ENCODE peak calls at places on chromosomes 1 and 21, in ten cellular contexts. One of them, this sample, is unnamed.

GRCh38 chr1:88036345-88036999 is 647.6 kb upstream of the PKN2 start:
- DNase-seq in EL: no peak
- DNase-seq in NCI-H1092 treated with DMSO at 0.1 percent for 48 hours: no peak
- DNase-seq in stimulated activated CD8-positive, alpha-beta memory T cell treated with anti-CD3 and anti-CD28 coated beads, Interleukin-4, amount 100 ng/mL, for 24 hours: no peak
- DNase-seq in COR-L47: no peak
- DNase-seq in astrocyte of the cerebellum: no peak
- DNase-seq in activated T-cell treated with anti-CD3 and anti-CD28 coated beads, Interleukin-2, amount 50 U/mL, for 4 hours: no peak
- DNase-seq in choroid plexus epithelial cell: no peak
- DNase-seq in NCI-H774: no peak
- DNase-seq in myocyte: no peak
- DNase-seq in this sample: no peak

GRCh38 chr1:15168479-15168878 is 14.9 kb downstream of the TMEM51 start:
- DNase-seq in EL: peak; percentile 94
- DNase-seq in NCI-H1092 treated with DMSO at 0.1 percent for 48 hours: no peak
- DNase-seq in stimulated activated CD8-positive, alpha-beta memory T cell treated with anti-CD3 and anti-CD28 coated beads, Interleukin-4, amount 100 ng/mL, for 24 hours: no peak
- DNase-seq in COR-L47: no peak
- DNase-seq in astrocyte of the cerebellum: no peak
- DNase-seq in activated T-cell treated with anti-CD3 and anti-CD28 coated beads, Interleukin-2, amount 50 U/mL, for 4 hours: no peak
- DNase-seq in choroid plexus epithelial cell: peak; percentile 97
- DNase-seq in NCI-H774: no peak
- DNase-seq in myocyte: peak; percentile 50
- DNase-seq in this sample: no peak

GRCh38 chr1:154410185-154410827 is 5.2 kb downstream of the IL6R start:
- DNase-seq in EL: no peak
- DNase-seq in NCI-H1092 treated with DMSO at 0.1 percent for 48 hours: no peak
- DNase-seq in stimulated activated CD8-positive, alpha-beta memory T cell treated with anti-CD3 and anti-CD28 coated beads, Interleukin-4, amount 100 ng/mL, for 24 hours: no peak
- DNase-seq in COR-L47: no peak
- DNase-seq in astrocyte of the cerebellum: no peak
- DNase-seq in activated T-cell treated with anti-CD3 and anti-CD28 coated beads, Interleukin-2, amount 50 U/mL, for 4 hours: no peak
- DNase-seq in choroid plexus epithelial cell: no peak
- DNase-seq in NCI-H774: no peak
- DNase-seq in myocyte: no peak
- DNase-seq in this sample: no peak

GRCh38 chr1:33867684-33868083 is 3.8 kb downstream of the HMGB4 start:
- DNase-seq in EL: no peak
- DNase-seq in NCI-H1092 treated with DMSO at 0.1 percent for 48 hours: no peak
- DNase-seq in stimulated activated CD8-positive, alpha-beta memory T cell treated with anti-CD3 and anti-CD28 coated beads, Interleukin-4, amount 100 ng/mL, for 24 hours: no peak
- DNase-seq in COR-L47: no peak
- DNase-seq in astrocyte of the cerebellum: no peak
- DNase-seq in activated T-cell treated with anti-CD3 and anti-CD28 coated beads, Interleukin-2, amount 50 U/mL, for 4 hours: no peak
- DNase-seq in choroid plexus epithelial cell: no peak
- DNase-seq in NCI-H774: no peak
- DNase-seq in myocyte: no peak
- DNase-seq in this sample: no peak

GRCh38 chr21:26061437-26061836 is 109.1 kb downstream of the APP start:
- DNase-seq in EL: no peak
- DNase-seq in NCI-H1092 treated with DMSO at 0.1 percent for 48 hours: no peak
- DNase-seq in stimulated activated CD8-positive, alpha-beta memory T cell treated with anti-CD3 and anti-CD28 coated beads, Interleukin-4, amount 100 ng/mL, for 24 hours: no peak
- DNase-seq in COR-L47: no peak
- DNase-seq in astrocyte of the cerebellum: no peak
- DNase-seq in activated T-cell treated with anti-CD3 and anti-CD28 coated beads, Interleukin-2, amount 50 U/mL, for 4 hours: no peak
- DNase-seq in choroid plexus epithelial cell: peak; percentile 70
- DNase-seq in NCI-H774: no peak
- DNase-seq in myocyte: no peak
- DNase-seq in this sample: no peak

GRCh38 chr1:7953850-7954609 is 7.5 kb upstream of the PARK7 start:
- DNase-seq in EL: peak; percentile 85
- DNase-seq in NCI-H1092 treated with DMSO at 0.1 percent for 48 hours: peak; percentile 97
- DNase-seq in stimulated activated CD8-positive, alpha-beta memory T cell treated with anti-CD3 and anti-CD28 coated beads, Interleukin-4, amount 100 ng/mL, for 24 hours: peak; percentile 92
- DNase-seq in COR-L47: peak; percentile 90
- DNase-seq in astrocyte of the cerebellum: peak; percentile 50
- DNase-seq in activated T-cell treated with anti-CD3 and anti-CD28 coated beads, Interleukin-2, amount 50 U/mL, for 4 hours: peak; percentile 89
- DNase-seq in choroid plexus epithelial cell: peak; percentile 93
- DNase-seq in NCI-H774: peak; percentile 76
- DNase-seq in myocyte: peak; percentile 91
- DNase-seq in this sample: peak; percentile 91

GRCh38 chr1:206422525-206422924 is 47.8 kb upstream of the IKBKE start:
- DNase-seq in EL: no peak
- DNase-seq in NCI-H1092 treated with DMSO at 0.1 percent for 48 hours: no peak
- DNase-seq in stimulated activated CD8-positive, alpha-beta memory T cell treated with anti-CD3 and anti-CD28 coated beads, Interleukin-4, amount 100 ng/mL, for 24 hours: no peak
- DNase-seq in COR-L47: no peak
- DNase-seq in astrocyte of the cerebellum: no peak
- DNase-seq in activated T-cell treated with anti-CD3 and anti-CD28 coated beads, Interleukin-2, amount 50 U/mL, for 4 hours: no peak
- DNase-seq in choroid plexus epithelial cell: no peak
- DNase-seq in NCI-H774: no peak
- DNase-seq in myocyte: no peak
- DNase-seq in this sample: no peak

GRCh38 chr1:19735419-19736127 is 64.1 kb downstream of the TMCO4 start:
- DNase-seq in EL: peak; percentile 96
- DNase-seq in NCI-H1092 treated with DMSO at 0.1 percent for 48 hours: peak; percentile 14
- DNase-seq in stimulated activated CD8-positive, alpha-beta memory T cell treated with anti-CD3 and anti-CD28 coated beads, Interleukin-4, amount 100 ng/mL, for 24 hours: no peak
- DNase-seq in COR-L47: peak; percentile 20
- DNase-seq in astrocyte of the cerebellum: peak; percentile 98
- DNase-seq in activated T-cell treated with anti-CD3 and anti-CD28 coated beads, Interleukin-2, amount 50 U/mL, for 4 hours: no peak
- DNase-seq in choroid plexus epithelial cell: peak; percentile 96
- DNase-seq in NCI-H774: no peak
- DNase-seq in myocyte: peak; percentile 85
- DNase-seq in this sample: peak; percentile 65

GRCh38 chr1:242454262-242455051 is 70.0 kb downstream of the PLD5 start:
- DNase-seq in EL: peak; percentile 46
- DNase-seq in NCI-H1092 treated with DMSO at 0.1 percent for 48 hours: peak; percentile 64
- DNase-seq in stimulated activated CD8-positive, alpha-beta memory T cell treated with anti-CD3 and anti-CD28 coated beads, Interleukin-4, amount 100 ng/mL, for 24 hours: no peak
- DNase-seq in COR-L47: peak; percentile 58
- DNase-seq in astrocyte of the cerebellum: peak; percentile 24
- DNase-seq in activated T-cell treated with anti-CD3 and anti-CD28 coated beads, Interleukin-2, amount 50 U/mL, for 4 hours: no peak
- DNase-seq in choroid plexus epithelial cell: peak; percentile 60
- DNase-seq in NCI-H774: peak; percentile 59
- DNase-seq in myocyte: peak; percentile 69
- DNase-seq in this sample: no peak

GRCh38 chr1:66374561-66375111 is 159.3 kb upstream of the SGIP1 start:
- DNase-seq in EL: peak; percentile 90
- DNase-seq in NCI-H1092 treated with DMSO at 0.1 percent for 48 hours: no peak
- DNase-seq in stimulated activated CD8-positive, alpha-beta memory T cell treated with anti-CD3 and anti-CD28 coated beads, Interleukin-4, amount 100 ng/mL, for 24 hours: no peak
- DNase-seq in COR-L47: no peak
- DNase-seq in astrocyte of the cerebellum: peak; percentile 59
- DNase-seq in activated T-cell treated with anti-CD3 and anti-CD28 coated beads, Interleukin-2, amount 50 U/mL, for 4 hours: no peak
- DNase-seq in choroid plexus epithelial cell: peak; percentile 68
- DNase-seq in NCI-H774: no peak
- DNase-seq in myocyte: peak; percentile 63
- DNase-seq in this sample: no peak

GRCh38 chr1:231347961-231348360 is 9.9 kb downstream of the SPRTN start:
- DNase-seq in EL: no peak
- DNase-seq in NCI-H1092 treated with DMSO at 0.1 percent for 48 hours: no peak
- DNase-seq in stimulated activated CD8-positive, alpha-beta memory T cell treated with anti-CD3 and anti-CD28 coated beads, Interleukin-4, amount 100 ng/mL, for 24 hours: no peak
- DNase-seq in COR-L47: no peak
- DNase-seq in astrocyte of the cerebellum: no peak
- DNase-seq in activated T-cell treated with anti-CD3 and anti-CD28 coated beads, Interleukin-2, amount 50 U/mL, for 4 hours: no peak
- DNase-seq in choroid plexus epithelial cell: no peak
- DNase-seq in NCI-H774: no peak
- DNase-seq in myocyte: no peak
- DNase-seq in this sample: no peak

GRCh38 chr21:44739316-44739715 is 27.9 kb upstream of the TSPEAR start:
- DNase-seq in EL: no peak
- DNase-seq in NCI-H1092 treated with DMSO at 0.1 percent for 48 hours: no peak
- DNase-seq in stimulated activated CD8-positive, alpha-beta memory T cell treated with anti-CD3 and anti-CD28 coated beads, Interleukin-4, amount 100 ng/mL, for 24 hours: no peak
- DNase-seq in COR-L47: no peak
- DNase-seq in astrocyte of the cerebellum: no peak
- DNase-seq in activated T-cell treated with anti-CD3 and anti-CD28 coated beads, Interleukin-2, amount 50 U/mL, for 4 hours: no peak
- DNase-seq in choroid plexus epithelial cell: no peak
- DNase-seq in NCI-H774: no peak
- DNase-seq in myocyte: no peak
- DNase-seq in this sample: no peak

GRCh38 chr1:159088050-159088449 is 11.5 kb upstream of the AIM2 start:
- DNase-seq in EL: peak; percentile 93
- DNase-seq in NCI-H1092 treated with DMSO at 0.1 percent for 48 hours: no peak
- DNase-seq in stimulated activated CD8-positive, alpha-beta memory T cell treated with anti-CD3 and anti-CD28 coated beads, Interleukin-4, amount 100 ng/mL, for 24 hours: no peak
- DNase-seq in COR-L47: no peak
- DNase-seq in astrocyte of the cerebellum: peak; percentile 38
- DNase-seq in activated T-cell treated with anti-CD3 and anti-CD28 coated beads, Interleukin-2, amount 50 U/mL, for 4 hours: no peak
- DNase-seq in choroid plexus epithelial cell: peak; percentile 56
- DNase-seq in NCI-H774: no peak
- DNase-seq in myocyte: peak; percentile 48
- DNase-seq in this sample: no peak

GRCh38 chr1:223402790-223403142 is 9.6 kb downstream of the CCDC185 start:
- DNase-seq in EL: no peak
- DNase-seq in NCI-H1092 treated with DMSO at 0.1 percent for 48 hours: no peak
- DNase-seq in stimulated activated CD8-positive, alpha-beta memory T cell treated with anti-CD3 and anti-CD28 coated beads, Interleukin-4, amount 100 ng/mL, for 24 hours: no peak
- DNase-seq in COR-L47: no peak
- DNase-seq in astrocyte of the cerebellum: no peak
- DNase-seq in activated T-cell treated with anti-CD3 and anti-CD28 coated beads, Interleukin-2, amount 50 U/mL, for 4 hours: no peak
- DNase-seq in choroid plexus epithelial cell: no peak
- DNase-seq in NCI-H774: no peak
- DNase-seq in myocyte: no peak
- DNase-seq in this sample: no peak

GRCh38 chr1:32246888-32247273 is at the start of gene FAM167B:
- DNase-seq in EL: peak; percentile 89
- DNase-seq in NCI-H1092 treated with DMSO at 0.1 percent for 48 hours: no peak
- DNase-seq in stimulated activated CD8-positive, alpha-beta memory T cell treated with anti-CD3 and anti-CD28 coated beads, Interleukin-4, amount 100 ng/mL, for 24 hours: no peak
- DNase-seq in COR-L47: no peak
- DNase-seq in astrocyte of the cerebellum: no peak
- DNase-seq in activated T-cell treated with anti-CD3 and anti-CD28 coated beads, Interleukin-2, amount 50 U/mL, for 4 hours: no peak
- DNase-seq in choroid plexus epithelial cell: peak; percentile 40
- DNase-seq in NCI-H774: no peak
- DNase-seq in myocyte: no peak
- DNase-seq in this sample: no peak

GRCh38 chr1:158537609-158538008 is 16.6 kb downstream of the OR6Y1 start:
- DNase-seq in EL: no peak
- DNase-seq in NCI-H1092 treated with DMSO at 0.1 percent for 48 hours: no peak
- DNase-seq in stimulated activated CD8-positive, alpha-beta memory T cell treated with anti-CD3 and anti-CD28 coated beads, Interleukin-4, amount 100 ng/mL, for 24 hours: no peak
- DNase-seq in COR-L47: no peak
- DNase-seq in astrocyte of the cerebellum: no peak
- DNase-seq in activated T-cell treated with anti-CD3 and anti-CD28 coated beads, Interleukin-2, amount 50 U/mL, for 4 hours: no peak
- DNase-seq in choroid plexus epithelial cell: no peak
- DNase-seq in NCI-H774: no peak
- DNase-seq in myocyte: no peak
- DNase-seq in this sample: no peak

GRCh38 chr1:232891656-232892317 is 58.6 kb upstream of the NTPCR start:
- DNase-seq in EL: peak; percentile 32
- DNase-seq in NCI-H1092 treated with DMSO at 0.1 percent for 48 hours: no peak
- DNase-seq in stimulated activated CD8-positive, alpha-beta memory T cell treated with anti-CD3 and anti-CD28 coated beads, Interleukin-4, amount 100 ng/mL, for 24 hours: no peak
- DNase-seq in COR-L47: no peak
- DNase-seq in astrocyte of the cerebellum: no peak
- DNase-seq in activated T-cell treated with anti-CD3 and anti-CD28 coated beads, Interleukin-2, amount 50 U/mL, for 4 hours: no peak
- DNase-seq in choroid plexus epithelial cell: peak; percentile 69
- DNase-seq in NCI-H774: no peak
- DNase-seq in myocyte: peak; percentile 59
- DNase-seq in this sample: no peak

GRCh38 chr21:14675774-14676530 is 129.8 kb upstream of the SAMSN1 start:
- DNase-seq in EL: no peak
- DNase-seq in NCI-H1092 treated with DMSO at 0.1 percent for 48 hours: no peak
- DNase-seq in stimulated activated CD8-positive, alpha-beta memory T cell treated with anti-CD3 and anti-CD28 coated beads, Interleukin-4, amount 100 ng/mL, for 24 hours: no peak
- DNase-seq in COR-L47: no peak
- DNase-seq in astrocyte of the cerebellum: no peak
- DNase-seq in activated T-cell treated with anti-CD3 and anti-CD28 coated beads, Interleukin-2, amount 50 U/mL, for 4 hours: no peak
- DNase-seq in choroid plexus epithelial cell: peak; percentile 12
- DNase-seq in NCI-H774: no peak
- DNase-seq in myocyte: no peak
- DNase-seq in this sample: no peak

GRCh38 chr1:21647431-21648373 is 21.5 kb downstream of the RAP1GAP start:
- DNase-seq in EL: peak; percentile 64
- DNase-seq in NCI-H1092 treated with DMSO at 0.1 percent for 48 hours: no peak
- DNase-seq in stimulated activated CD8-positive, alpha-beta memory T cell treated with anti-CD3 and anti-CD28 coated beads, Interleukin-4, amount 100 ng/mL, for 24 hours: no peak
- DNase-seq in COR-L47: no peak
- DNase-seq in astrocyte of the cerebellum: no peak
- DNase-seq in activated T-cell treated with anti-CD3 and anti-CD28 coated beads, Interleukin-2, amount 50 U/mL, for 4 hours: no peak
- DNase-seq in choroid plexus epithelial cell: peak; percentile 65
- DNase-seq in NCI-H774: no peak
- DNase-seq in myocyte: peak; percentile 77
- DNase-seq in this sample: no peak

GRCh38 chr1:233114159-233114558 is 163.7 kb downstream of the NTPCR start:
- DNase-seq in EL: peak; percentile 5
- DNase-seq in NCI-H1092 treated with DMSO at 0.1 percent for 48 hours: no peak
- DNase-seq in stimulated activated CD8-positive, alpha-beta memory T cell treated with anti-CD3 and anti-CD28 coated beads, Interleukin-4, amount 100 ng/mL, for 24 hours: no peak
- DNase-seq in COR-L47: no peak
- DNase-seq in astrocyte of the cerebellum: peak; percentile 53
- DNase-seq in activated T-cell treated with anti-CD3 and anti-CD28 coated beads, Interleukin-2, amount 50 U/mL, for 4 hours: no peak
- DNase-seq in choroid plexus epithelial cell: peak; percentile 81
- DNase-seq in NCI-H774: no peak
- DNase-seq in myocyte: peak; percentile 5
- DNase-seq in this sample: no peak

GRCh38 chr1:33348676-33349080 is 27.8 kb upstream of the A3GALT2 start:
- DNase-seq in EL: peak; percentile 32
- DNase-seq in NCI-H1092 treated with DMSO at 0.1 percent for 48 hours: peak; percentile 43
- DNase-seq in stimulated activated CD8-positive, alpha-beta memory T cell treated with anti-CD3 and anti-CD28 coated beads, Interleukin-4, amount 100 ng/mL, for 24 hours: no peak
- DNase-seq in COR-L47: no peak
- DNase-seq in astrocyte of the cerebellum: no peak
- DNase-seq in activated T-cell treated with anti-CD3 and anti-CD28 coated beads, Interleukin-2, amount 50 U/mL, for 4 hours: peak; percentile 21
- DNase-seq in choroid plexus epithelial cell: peak; percentile 50
- DNase-seq in NCI-H774: no peak
- DNase-seq in myocyte: no peak
- DNase-seq in this sample: no peak

GRCh38 chr1:172135076-172135672 is 285.3 kb upstream of the C1orf105 start:
- DNase-seq in EL: no peak
- DNase-seq in NCI-H1092 treated with DMSO at 0.1 percent for 48 hours: no peak
- DNase-seq in stimulated activated CD8-positive, alpha-beta memory T cell treated with anti-CD3 and anti-CD28 coated beads, Interleukin-4, amount 100 ng/mL, for 24 hours: no peak
- DNase-seq in COR-L47: no peak
- DNase-seq in astrocyte of the cerebellum: no peak
- DNase-seq in activated T-cell treated with anti-CD3 and anti-CD28 coated beads, Interleukin-2, amount 50 U/mL, for 4 hours: peak; percentile 7
- DNase-seq in choroid plexus epithelial cell: peak; percentile 30
- DNase-seq in NCI-H774: no peak
- DNase-seq in myocyte: peak; percentile 35
- DNase-seq in this sample: no peak

GRCh38 chr1:161311595-161312181 is 1.9 kb upstream of the MPZ start:
- DNase-seq in EL: no peak
- DNase-seq in NCI-H1092 treated with DMSO at 0.1 percent for 48 hours: no peak
- DNase-seq in stimulated activated CD8-positive, alpha-beta memory T cell treated with anti-CD3 and anti-CD28 coated beads, Interleukin-4, amount 100 ng/mL, for 24 hours: no peak
- DNase-seq in COR-L47: no peak
- DNase-seq in astrocyte of the cerebellum: no peak
- DNase-seq in activated T-cell treated with anti-CD3 and anti-CD28 coated beads, Interleukin-2, amount 50 U/mL, for 4 hours: no peak
- DNase-seq in choroid plexus epithelial cell: no peak
- DNase-seq in NCI-H774: no peak
- DNase-seq in myocyte: no peak
- DNase-seq in this sample: no peak

GRCh38 chr1:221648201-221648600 is 93.7 kb downstream of the DUSP10 start:
- DNase-seq in EL: no peak
- DNase-seq in NCI-H1092 treated with DMSO at 0.1 percent for 48 hours: no peak
- DNase-seq in stimulated activated CD8-positive, alpha-beta memory T cell treated with anti-CD3 and anti-CD28 coated beads, Interleukin-4, amount 100 ng/mL, for 24 hours: no peak
- DNase-seq in COR-L47: no peak
- DNase-seq in astrocyte of the cerebellum: no peak
- DNase-seq in activated T-cell treated with anti-CD3 and anti-CD28 coated beads, Interleukin-2, amount 50 U/mL, for 4 hours: no peak
- DNase-seq in choroid plexus epithelial cell: no peak
- DNase-seq in NCI-H774: no peak
- DNase-seq in myocyte: no peak
- DNase-seq in this sample: no peak

GRCh38 chr1:159924025-159924790 is 1.1 kb downstream of the TAGLN2 start:
- DNase-seq in EL: peak; percentile 93
- DNase-seq in NCI-H1092 treated with DMSO at 0.1 percent for 48 hours: no peak
- DNase-seq in stimulated activated CD8-positive, alpha-beta memory T cell treated with anti-CD3 and anti-CD28 coated beads, Interleukin-4, amount 100 ng/mL, for 24 hours: peak; percentile 63
- DNase-seq in COR-L47: peak; percentile 81
- DNase-seq in astrocyte of the cerebellum: peak; percentile 78
- DNase-seq in activated T-cell treated with anti-CD3 and anti-CD28 coated beads, Interleukin-2, amount 50 U/mL, for 4 hours: peak; percentile 42
- DNase-seq in choroid plexus epithelial cell: peak; percentile 95
- DNase-seq in NCI-H774: no peak
- DNase-seq in myocyte: peak; percentile 87
- DNase-seq in this sample: no peak

GRCh38 chr21:26087223-26087918 is 83.2 kb downstream of the APP start:
- DNase-seq in EL: no peak
- DNase-seq in NCI-H1092 treated with DMSO at 0.1 percent for 48 hours: no peak
- DNase-seq in stimulated activated CD8-positive, alpha-beta memory T cell treated with anti-CD3 and anti-CD28 coated beads, Interleukin-4, amount 100 ng/mL, for 24 hours: no peak
- DNase-seq in COR-L47: no peak
- DNase-seq in astrocyte of the cerebellum: no peak
- DNase-seq in activated T-cell treated with anti-CD3 and anti-CD28 coated beads, Interleukin-2, amount 50 U/mL, for 4 hours: no peak
- DNase-seq in choroid plexus epithelial cell: no peak
- DNase-seq in NCI-H774: no peak
- DNase-seq in myocyte: no peak
- DNase-seq in this sample: no peak